ENCODE peak calls at places on chromosome 2, in six cellular contexts. F, B, M, A, D and W are unnamed samples.
A peak's percentile ranks its signal among the peaks of the same experiment; 100 is the strongest.

GRCh38 chr2:240646900-240647502 is 21.7 kb downstream of the GPR35 start:
- DNase-seq in F (no peak), B (no peak), M (peak; percentile 26), A (no peak), D (no peak), W (no peak)

GRCh38 chr2:232979871-232980461 is 33.1 kb downstream of the NGEF start:
- DNase-seq in F (no peak), B (peak; percentile 77), M (no peak), A (peak; percentile 40), D (no peak), W (no peak)

GRCh38 chr2:61045999-61046398 is 19.7 kb upstream of the SANBR start:
- DNase-seq in F (no peak), B (peak; percentile 65), M (no peak), A (peak; percentile 40), D (no peak), W (no peak)

GRCh38 chr2:241082338-241083090 is 19.6 kb downstream of the MTERF4 start:
- DNase-seq in F (no peak), B (no peak), M (no peak), A (no peak), D (no peak), W (no peak)

GRCh38 chr2:85668009-85668856 is at the start of gene SFTPB:
- DNase-seq in F (no peak), B (peak; percentile 44), M (no peak), A (no peak), D (no peak), W (no peak)

GRCh38 chr2:123840016-123840415 is 185.1 kb upstream of the CNTNAP5 start:
- DNase-seq in F (no peak), B (no peak), M (no peak), A (no peak), D (no peak), W (no peak)

GRCh38 chr2:210557721-210558120 is 1.3 kb downstream of the CPS1 start:
- DNase-seq in F (no peak), B (no peak), M (peak; percentile 60), A (no peak), D (no peak), W (no peak)

GRCh38 chr2:201362396-201362795 is 5.3 kb upstream of the FLACC1 start:
- DNase-seq in F (no peak), B (peak; percentile 25), M (no peak), A (peak; percentile 56), D (no peak), W (no peak)

GRCh38 chr2:211373203-211373602 is 816.8 kb downstream of the CPS1 start:
- DNase-seq in F (no peak), B (no peak), M (no peak), A (no peak), D (no peak), W (no peak)

GRCh38 chr2:127047054-127047453 is 59.9 kb downstream of the BIN1 start:
- DNase-seq in F (no peak), B (no peak), M (peak; percentile 21), A (no peak), D (no peak), W (no peak)

GRCh38 chr2:127048969-127049897 is 57.7 kb downstream of the BIN1 start:
- DNase-seq in F (no peak), B (no peak), M (no peak), A (no peak), D (no peak), W (no peak)

GRCh38 chr2:127048618-127048935 is 58.4 kb downstream of the BIN1 start:
- DNase-seq in F (no peak), B (no peak), M (peak; percentile 26), A (no peak), D (no peak), W (no peak)

GRCh38 chr2:127046579-127046978 is 60.4 kb downstream of the BIN1 start:
- DNase-seq in F (no peak), B (no peak), M (peak; percentile 22), A (no peak), D (no peak), W (no peak)

GRCh38 chr2:127047716-127048617 is 59.0 kb downstream of the BIN1 start:
- DNase-seq in F (no peak), B (no peak), M (peak; percentile 18), A (no peak), D (no peak), W (no peak)
- H4K91ac ChIP-seq in F (no peak overlapping the region), B (no peak overlapping the region), M (no peak overlapping the region), A (no peak overlapping the region), D (no peak overlapping the region), W (no peak overlapping the region)

DNA sequence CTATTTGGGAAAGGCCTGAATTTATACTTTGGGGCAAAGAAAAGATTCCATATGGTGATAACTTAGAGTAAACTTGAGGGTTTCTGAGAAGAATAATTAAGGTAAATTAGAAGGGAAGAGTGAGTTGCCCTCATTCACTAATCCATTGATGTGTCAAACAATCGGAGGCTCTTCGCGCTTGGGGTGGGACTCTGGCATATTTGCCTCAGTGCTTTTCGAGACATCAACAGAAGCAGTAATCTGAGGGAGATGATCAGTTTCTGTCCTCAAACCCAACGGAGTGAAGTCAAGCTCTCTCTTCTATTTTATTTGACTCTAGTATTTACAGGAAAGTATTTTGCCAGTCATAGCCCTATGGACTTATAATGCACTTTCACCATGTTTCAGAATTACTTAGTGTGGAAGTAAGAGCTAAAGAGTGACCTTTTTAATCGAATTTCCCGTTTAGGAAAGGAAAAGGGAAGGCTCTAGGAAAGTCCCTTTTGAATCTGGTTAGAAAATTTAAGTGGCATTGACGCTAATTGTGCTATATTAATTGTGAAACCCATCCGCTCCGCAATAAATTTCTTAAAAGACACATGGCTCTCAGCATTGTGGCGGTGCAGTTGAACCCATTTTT is 1.3 kb downstream of the RAB10 start:
- DNase-seq in F (no peak), B (peak; percentile 2), M (no peak), A (peak; percentile 27), D (no peak), W (no peak)
- H4K91ac ChIP-seq in F (no peak overlapping the region), B (no peak overlapping the region), M (no peak overlapping the region), A (no peak overlapping the region), D (no peak overlapping the region), W (no peak overlapping the region)

DNA sequence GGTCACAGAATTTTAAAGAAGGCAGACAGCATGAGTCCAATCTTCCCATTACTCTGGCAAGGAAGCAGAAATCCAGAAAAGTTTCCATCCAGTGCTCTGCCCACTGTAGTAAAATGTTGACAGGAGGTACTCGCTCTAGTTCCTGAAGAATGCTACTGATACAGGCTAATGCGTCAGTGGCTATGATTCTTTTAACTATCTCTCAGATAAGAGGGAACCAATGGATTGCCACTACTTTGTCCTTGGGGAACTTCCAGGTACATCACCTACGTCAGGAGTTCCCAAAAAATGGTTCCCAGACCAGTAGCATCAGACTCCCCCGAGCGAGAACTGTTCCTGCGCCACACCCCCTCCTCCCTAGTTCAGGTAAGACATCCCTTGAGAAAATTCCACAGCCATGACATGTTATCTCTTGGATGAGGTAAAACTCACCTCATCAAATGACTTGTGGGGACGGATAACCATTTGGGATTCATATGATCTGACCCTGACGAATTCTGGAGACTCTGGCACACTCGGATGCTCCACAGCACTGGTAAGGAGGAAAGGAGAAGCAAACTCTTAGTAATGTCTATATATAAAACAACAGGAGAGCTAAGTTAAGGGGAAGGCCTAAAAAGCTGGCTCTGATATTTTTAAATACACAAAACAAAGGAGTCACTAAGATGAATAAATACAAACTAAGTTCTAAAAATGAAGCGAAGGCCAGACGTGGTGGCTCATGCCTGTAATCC is 16.5 kb downstream of the STARD7 start:
- DNase-seq in F (no peak), B (no peak), M (no peak), A (no peak), D (no peak), W (no peak)
- H4K91ac ChIP-seq in F (no peak overlapping the region), B (no peak overlapping the region), M (no peak overlapping the region), A (no peak overlapping the region), D (no peak overlapping the region), W (no peak overlapping the region)

GRCh38 chr2:208642125-208642779 is 235.7 kb downstream of the PTH2R start:
- DNase-seq in F (no peak), B (no peak), M (no peak), A (no peak), D (no peak), W (no peak)

GRCh38 chr2:208648368-208648767 is 241.8 kb downstream of the PTH2R start:
- DNase-seq in F (no peak), B (no peak), M (no peak), A (no peak), D (no peak), W (no peak)

GRCh38 chr2:208643145-208643544 is 236.6 kb downstream of the PTH2R start:
- DNase-seq in F (no peak), B (no peak), M (no peak), A (no peak), D (no peak), W (no peak)

DNA sequence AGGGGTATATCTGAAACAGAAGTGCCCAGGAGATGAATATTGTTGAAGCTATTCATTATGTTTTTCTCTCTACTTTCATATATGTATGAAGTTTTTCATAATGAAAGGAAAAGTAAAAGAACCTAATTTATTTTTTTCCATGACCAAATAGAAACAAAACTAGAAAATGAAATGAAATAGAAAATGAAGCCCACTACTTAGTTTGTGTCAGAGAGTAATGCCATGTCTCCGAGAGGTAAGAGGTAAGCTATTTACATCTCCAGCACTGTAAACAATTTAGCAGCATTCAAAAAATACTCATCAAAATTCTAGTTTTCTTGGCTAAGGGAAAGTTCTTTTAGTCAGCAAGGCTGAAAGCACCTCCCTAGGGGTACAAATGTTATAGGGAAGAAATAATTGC is 238.6 kb downstream of the PTH2R start:
- DNase-seq in F (no peak), B (no peak), M (no peak), A (no peak), D (no peak), W (no peak)
- H4K91ac ChIP-seq in F (no peak overlapping the region), B (no peak overlapping the region), M (no peak overlapping the region), A (no peak overlapping the region), D (no peak overlapping the region), W (no peak overlapping the region)